ENCODE peak calls at places on chromosomes 11 and 22, in four cellular contexts. One of them, this sample, is unnamed.
A peak's percentile ranks its signal among the peaks of the same experiment; 100 is the strongest.

GRCh38 chr11:74144592-74144991 is 26.2 kb downstream of the C2CD3 start:
- DNase-seq in uterus: no peak
- DNase-seq in esophagus squamous epithelium: no peak
- DNase-seq in spleen: no peak
- DNase-seq in this sample: no peak

GRCh38 chr11:15668718-15669117 is 554.0 kb downstream of the INSC start:
- DNase-seq in uterus: no peak
- DNase-seq in esophagus squamous epithelium: no peak
- DNase-seq in spleen: no peak
- DNase-seq in this sample: no peak

GRCh38 chr11:118622376-118623290 is 15.2 kb downstream of the PHLDB1 start:
- DNase-seq in uterus: peak; percentile 55
- DNase-seq in esophagus squamous epithelium: no peak
- DNase-seq in spleen: peak; percentile 58
- DNase-seq in this sample: peak; percentile 62

GRCh38 chr11:75326439-75326810 is 25.0 kb downstream of the ARRB1 start:
- DNase-seq in uterus: no peak
- DNase-seq in esophagus squamous epithelium: no peak
- DNase-seq in spleen: no peak
- DNase-seq in this sample: no peak

GRCh38 chr11:66419825-66420224 is 1.0 kb upstream of the NPAS4 start:
- DNase-seq in uterus: no peak
- DNase-seq in esophagus squamous epithelium: no peak
- DNase-seq in spleen: no peak
- DNase-seq in this sample: no peak

GRCh38 chr11:82059505-82059904 is 674.2 kb downstream of the FAM181B start:
- DNase-seq in uterus: no peak
- DNase-seq in esophagus squamous epithelium: no peak
- DNase-seq in spleen: no peak
- DNase-seq in this sample: no peak

GRCh38 chr11:43576834-43577521 is 103.6 kb upstream of the HSD17B12 start:
- DNase-seq in uterus: no peak
- DNase-seq in esophagus squamous epithelium: no peak
- DNase-seq in spleen: no peak
- DNase-seq in this sample: no peak

GRCh38 chr11:35344990-35345655 is 74.2 kb downstream of the SLC1A2 start:
- DNase-seq in uterus: no peak
- DNase-seq in esophagus squamous epithelium: no peak
- DNase-seq in spleen: peak; percentile 74
- DNase-seq in this sample: peak; percentile 56

GRCh38 chr11:126646701-126647209 is 291.3 kb downstream of the ST3GAL4 start:
- DNase-seq in uterus: no peak
- DNase-seq in esophagus squamous epithelium: no peak
- DNase-seq in spleen: no peak
- DNase-seq in this sample: no peak

GRCh38 chr11:126113515-126113957 is 50.9 kb upstream of the CDON start:
- DNase-seq in uterus: peak; percentile 91
- DNase-seq in esophagus squamous epithelium: no peak
- DNase-seq in spleen: peak; percentile 59
- DNase-seq in this sample: peak; percentile 88

GRCh38 chr11:68970921-68971636 is 9.7 kb downstream of the MRGPRD start:
- DNase-seq in uterus: peak; percentile 0
- DNase-seq in esophagus squamous epithelium: no peak
- DNase-seq in spleen: peak; percentile 29
- DNase-seq in this sample: peak; percentile 15

GRCh38 chr22:27629908-27630733 is 171.4 kb downstream of the MN1 start:
- DNase-seq in uterus: no peak
- DNase-seq in esophagus squamous epithelium: no peak
- DNase-seq in spleen: no peak
- DNase-seq in this sample: no peak

GRCh38 chr22:36860017-36860416 is 789 bp upstream of the NCF4 start:
- DNase-seq in uterus: no peak
- DNase-seq in esophagus squamous epithelium: no peak
- DNase-seq in spleen: no peak
- DNase-seq in this sample: no peak

GRCh38 chr11:23755769-23756168 is 741.1 kb upstream of the LUZP2 start:
- DNase-seq in uterus: no peak
- DNase-seq in esophagus squamous epithelium: no peak
- DNase-seq in spleen: no peak
- DNase-seq in this sample: no peak

GRCh38 chr22:48404004-48404403 is 1423.7 kb downstream of the BRD1 start:
- DNase-seq in uterus: no peak
- DNase-seq in esophagus squamous epithelium: no peak
- DNase-seq in spleen: no peak
- DNase-seq in this sample: no peak

GRCh38 chr11:67505605-67506396 is 638 bp upstream of the PITPNM1 start:
- DNase-seq in uterus: peak; percentile 81
- DNase-seq in esophagus squamous epithelium: peak; percentile 57
- DNase-seq in spleen: peak; percentile 97
- DNase-seq in this sample: peak; percentile 95

GRCh38 chr11:35845860-35846259 is 98.0 kb upstream of the LDLRAD3 start:
- DNase-seq in uterus: no peak
- DNase-seq in esophagus squamous epithelium: no peak
- DNase-seq in spleen: no peak
- DNase-seq in this sample: no peak

GRCh38 chr11:133082851-133083488 is 449.3 kb downstream of the OPCML start:
- DNase-seq in uterus: no peak
- DNase-seq in esophagus squamous epithelium: no peak
- DNase-seq in spleen: peak; percentile 87
- DNase-seq in this sample: peak; percentile 76
- H3K27me3 ChIP-seq in uterus: no peaks in the 10 kb centered on the region
- H3K27me3 ChIP-seq in esophagus squamous epithelium: peaks cover 4% of the 10 kb centered on the region
- H3K27me3 ChIP-seq in spleen: no peaks in the 10 kb centered on the region
- H3K27me3 ChIP-seq in this sample: peaks cover 54% of the 10 kb centered on the region

GRCh38 chr11:46675288-46675851 is 25.0 kb downstream of the ARHGAP1 start:
- DNase-seq in uterus: peak; percentile 76
- DNase-seq in esophagus squamous epithelium: no peak
- DNase-seq in spleen: peak; percentile 68
- DNase-seq in this sample: no peak
- H3K27ac ChIP-seq in uterus: peak overlapping the region; percentile 82
- H3K27ac ChIP-seq in esophagus squamous epithelium: peak overlapping the region; percentile 90
- H3K27ac ChIP-seq in spleen: peak overlapping the region; percentile 90
- H3K27ac ChIP-seq in this sample: peak overlapping the region; percentile 79

GRCh38 chr11:132300283-132300682 is 929.9 kb downstream of the NTM start:
- DNase-seq in uterus: no peak
- DNase-seq in esophagus squamous epithelium: no peak
- DNase-seq in spleen: no peak
- DNase-seq in this sample: no peak
- TF ChIP-seq CTCF in uterus: no peak
- TF ChIP-seq CTCF in esophagus squamous epithelium: no peak
- TF ChIP-seq CTCF in spleen: no peak
- TF ChIP-seq CTCF in this sample: no peak

GRCh38 chr11:107608809-107609208 is 17.9 kb downstream of the ELMOD1 start:
- DNase-seq in uterus: no peak
- DNase-seq in esophagus squamous epithelium: no peak
- DNase-seq in spleen: no peak
- DNase-seq in this sample: no peak

GRCh38 chr11:107609384-107610218 is 18.7 kb downstream of the ELMOD1 start:
- DNase-seq in uterus: no peak
- DNase-seq in esophagus squamous epithelium: no peak
- DNase-seq in spleen: no peak
- DNase-seq in this sample: no peak

GRCh38 chr11:107606122-107606521 is 15.2 kb downstream of the ELMOD1 start:
- DNase-seq in uterus: no peak
- DNase-seq in esophagus squamous epithelium: no peak
- DNase-seq in spleen: no peak
- DNase-seq in this sample: no peak
- H3K27me3 ChIP-seq in uterus: no peaks in the 10 kb centered on the region
- H3K27me3 ChIP-seq in esophagus squamous epithelium: no peaks in the 10 kb centered on the region
- H3K27me3 ChIP-seq in spleen: no peaks in the 10 kb centered on the region
- H3K27me3 ChIP-seq in this sample: no peaks in the 10 kb centered on the region

GRCh38 chr11:31902706-31903105 is 91.6 kb upstream of the PAX6 start:
- DNase-seq in uterus: no peak
- DNase-seq in esophagus squamous epithelium: no peak
- DNase-seq in spleen: no peak
- DNase-seq in this sample: no peak
- H3K27ac ChIP-seq in uterus: no peak overlapping the region
- H3K27ac ChIP-seq in esophagus squamous epithelium: no peak overlapping the region
- H3K27ac ChIP-seq in spleen: no peak overlapping the region
- H3K27ac ChIP-seq in this sample: no peak overlapping the region

GRCh38 chr11:107743161-107743560 is 31.3 kb upstream of the SLN start:
- DNase-seq in uterus: no peak
- DNase-seq in esophagus squamous epithelium: no peak
- DNase-seq in spleen: no peak
- DNase-seq in this sample: no peak
- TF ChIP-seq CTCF in uterus: no peak
- TF ChIP-seq CTCF in esophagus squamous epithelium: no peak
- TF ChIP-seq CTCF in spleen: no peak
- TF ChIP-seq CTCF in this sample: no peak

GRCh38 chr11:64017950-64018224 is 17.8 kb upstream of the FLRT1 start:
- DNase-seq in uterus: no peak
- DNase-seq in esophagus squamous epithelium: no peak
- DNase-seq in spleen: no peak
- DNase-seq in this sample: no peak

GRCh38 chr11:64016512-64016911 is 19.2 kb upstream of the FLRT1 start:
- DNase-seq in uterus: no peak
- DNase-seq in esophagus squamous epithelium: no peak
- DNase-seq in spleen: no peak
- DNase-seq in this sample: no peak

GRCh38 chr11:64019106-64020031 is 16.4 kb upstream of the FLRT1 start:
- DNase-seq in uterus: no peak
- DNase-seq in esophagus squamous epithelium: no peak
- DNase-seq in spleen: no peak
- DNase-seq in this sample: no peak

GRCh38 chr11:64015935-64016468 is 19.7 kb upstream of the FLRT1 start:
- DNase-seq in uterus: no peak
- DNase-seq in esophagus squamous epithelium: no peak
- DNase-seq in spleen: peak; percentile 62
- DNase-seq in this sample: no peak

DNA sequence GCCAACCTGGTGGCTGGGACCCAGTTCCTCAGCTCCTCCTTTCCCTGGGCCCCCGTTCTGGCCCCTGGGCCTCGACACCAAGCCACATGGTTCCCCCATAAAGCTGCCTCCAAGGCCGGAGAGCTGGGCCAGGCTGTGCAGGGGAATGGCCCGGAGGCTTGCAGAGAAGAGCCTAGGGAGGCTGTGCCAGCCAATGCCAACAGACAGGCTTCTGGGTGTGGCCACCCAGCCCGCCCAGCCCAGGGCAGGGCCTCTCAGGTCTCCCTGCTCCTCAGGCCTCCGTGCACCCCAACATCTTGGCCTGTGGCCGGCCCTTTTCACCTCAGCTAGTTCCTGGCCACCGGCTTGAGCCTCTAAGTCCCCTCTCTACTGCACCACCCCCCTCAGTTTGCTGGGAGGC is 17.4 kb upstream of the FLRT1 start:
- DNase-seq in uterus: no peak
- DNase-seq in esophagus squamous epithelium: no peak
- DNase-seq in spleen: no peak
- DNase-seq in this sample: no peak
- H3K27me3 ChIP-seq in uterus: no peaks in the 10 kb centered on the region
- H3K27me3 ChIP-seq in esophagus squamous epithelium: no peaks in the 10 kb centered on the region
- H3K27me3 ChIP-seq in spleen: no peaks in the 10 kb centered on the region
- H3K27me3 ChIP-seq in this sample: no peaks in the 10 kb centered on the region

This sample was measured in lower lobe of right lung.